ENCODE peak calls at places on chromosomes 2 and 18, in six cellular contexts. J is H9; Z is GM12865; F is uterus; H is nephron progenitor cell; D is CD4-positive, alpha-beta T cell. M is an unnamed sample.

GRCh38 chr2:40935349-40935748 is 483.5 kb upstream of the SLC8A1 start:
- DNase-seq in J (peak; percentile 30), Z (no peak), F (no peak), H (no peak), D (no peak), M (no peak)

GRCh38 chr2:18976112-18976961 is 382.1 kb downstream of the OSR1 start:
- DNase-seq in J (no peak), Z (peak; percentile 57), F (peak; percentile 52), H (no peak), D (no peak), M (no peak)

GRCh38 chr2:160472839-160473251 is 20.8 kb downstream of the RBMS1 start:
- DNase-seq in J (no peak), Z (no peak), F (no peak), H (no peak), D (no peak), M (no peak)

GRCh38 chr2:46798998-46799698 is 116.5 kb downstream of the MCFD2 start:
- DNase-seq in J (no peak), Z (no peak), F (no peak), H (no peak), D (no peak), M (no peak)

GRCh38 chr2:68291317-68291716 is 28.4 kb downstream of the CNRIP1 start:
- DNase-seq in J (no peak), Z (no peak), F (no peak), H (no peak), D (no peak), M (no peak)

GRCh38 chr18:56402872-56403516 is 235.4 kb downstream of the TXNL1 start:
- DNase-seq in J (no peak), Z (no peak), F (no peak), H (no peak), D (no peak), M (no peak)

GRCh38 chr18:21134895-21135294 is 23.3 kb upstream of the ROCK1 start:
- DNase-seq in J (no peak), Z (peak; percentile 23), F (no peak), H (no peak), D (peak; percentile 3), M (no peak)

GRCh38 chr2:172403402-172403801 is 24.0 kb upstream of the ITGA6 start:
- DNase-seq in J (no peak), Z (no peak), F (no peak), H (no peak), D (no peak), M (no peak)

GRCh38 chr2:165762723-165763122 is 31.3 kb downstream of the GALNT3 start:
- DNase-seq in J (no peak), Z (no peak), F (no peak), H (no peak), D (no peak), M (no peak)

GRCh38 chr2:173872714-173873113 is 92.5 kb downstream of the SP3 start:
- DNase-seq in J (no peak), Z (no peak), F (no peak), H (no peak), D (no peak), M (no peak)

GRCh38 chr2:109143214-109144187 is 14.5 kb downstream of the SH3RF3 start:
- DNase-seq in J (no peak), Z (peak; percentile 86), F (no peak), H (no peak), D (peak; percentile 48), M (no peak)

GRCh38 chr2:10288606-10289005 is 14.1 kb upstream of the HPCAL1 start:
- DNase-seq in J (no peak), Z (no peak), F (no peak), H (no peak), D (no peak), M (no peak)

DNA sequence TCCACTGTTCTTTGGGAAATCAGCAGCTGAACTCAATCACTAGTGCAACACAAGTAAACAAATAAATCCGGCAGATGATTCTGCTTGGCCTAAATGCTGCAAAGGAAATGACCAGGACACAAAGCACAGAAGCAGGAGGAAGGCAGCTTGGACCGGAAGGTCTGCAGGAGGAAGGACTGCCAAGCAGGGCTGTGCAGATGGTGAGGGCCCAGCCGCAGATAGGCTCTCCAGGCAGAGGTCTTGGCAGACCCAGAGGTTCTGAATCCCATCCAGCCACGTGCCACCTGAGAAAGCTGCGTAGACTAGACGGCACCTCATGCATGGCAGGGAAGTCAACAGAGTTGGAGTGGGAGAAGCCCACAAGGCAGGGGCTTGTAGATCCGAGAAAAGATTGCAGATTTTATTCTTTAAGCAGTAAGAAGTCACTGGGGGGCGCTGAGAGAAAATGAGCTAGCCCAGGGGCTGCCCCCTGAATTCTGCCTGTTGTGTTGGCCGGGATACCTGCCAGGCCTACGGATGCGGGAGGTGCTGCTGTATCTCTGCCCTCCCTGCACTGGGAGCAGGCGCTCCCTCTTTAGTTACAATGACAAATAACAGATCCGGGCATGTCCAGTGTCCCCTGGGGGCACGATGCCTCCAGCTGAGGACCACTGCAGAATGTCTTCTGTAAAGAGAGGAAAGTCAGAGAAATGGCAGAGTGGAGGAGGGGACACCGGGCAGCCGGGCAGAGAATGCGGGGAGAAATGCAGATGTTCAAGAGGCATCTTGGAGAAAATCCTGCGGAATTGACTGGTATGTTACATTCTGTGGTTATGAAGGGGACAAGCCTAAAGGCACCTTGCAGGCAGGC is 153.5 kb downstream of the PXDN start:
- DNase-seq in J (peak; percentile 63), Z (no peak), F (no peak), H (no peak), D (no peak), M (no peak)
- TF ChIP-seq CTCF in J (peak; percentile 41), Z (no peak), F (no peak), H (no peak), D (no peak), M (no peak)

DNA sequence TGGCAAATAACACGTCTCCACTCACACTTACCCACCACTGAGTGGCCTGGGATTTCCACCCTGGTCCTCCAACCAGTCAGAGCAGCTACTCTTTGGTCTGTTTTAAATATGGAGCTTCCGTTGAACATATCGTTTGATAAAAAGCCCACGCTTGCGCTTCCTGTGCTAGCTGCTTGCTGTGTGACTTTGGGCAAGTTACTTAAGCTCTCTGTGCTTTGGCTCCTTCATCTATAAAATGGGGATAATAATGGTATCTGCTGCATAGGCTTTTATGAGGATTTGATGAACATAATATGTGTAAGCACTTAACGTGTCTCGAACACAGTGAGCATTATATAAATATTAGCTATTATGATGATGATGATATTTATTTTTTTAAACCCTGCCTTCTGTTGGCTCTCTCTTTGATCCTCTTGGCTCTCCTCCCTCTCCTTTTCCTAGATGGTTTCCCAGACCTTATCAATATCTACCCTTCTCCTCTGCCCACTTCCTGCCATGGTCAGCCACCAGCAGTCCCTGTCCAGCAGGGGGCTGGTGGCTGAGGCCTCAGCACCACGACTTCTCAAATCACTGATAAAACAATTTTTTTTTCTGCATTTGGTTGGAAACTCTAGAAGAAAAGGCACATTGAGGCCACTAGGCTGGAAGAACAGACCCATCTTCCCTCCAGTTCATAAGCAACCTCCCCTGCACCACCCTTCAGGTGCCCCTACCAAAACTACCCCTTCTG is 191.9 kb downstream of the LOXHD1 start:
- DNase-seq in J (peak; percentile 15), Z (no peak), F (no peak), H (no peak), D (no peak), M (no peak)
- TF ChIP-seq CTCF in J (peak; percentile 48), Z (no peak), F (no peak), H (peak; percentile 35), D (no peak), M (no peak)

GRCh38 chr18:79823120-79823519 is 25.4 kb downstream of the KCNG2 start:
- DNase-seq in J (no peak), Z (no peak), F (no peak), H (no peak), D (no peak), M (no peak)
- TF ChIP-seq CTCF in J (no peak), Z (no peak), F (no peak), H (no peak), D (no peak), M (no peak)

GRCh38 chr2:201965550-201965949 is 68.1 kb upstream of the FZD7 start:
- DNase-seq in J (no peak), Z (no peak), F (no peak), H (no peak), D (no peak), M (no peak)
- TF ChIP-seq CTCF in J (peak; percentile 54), Z (peak; percentile 1), F (no peak), H (no peak), D (no peak), M (no peak)

DNA sequence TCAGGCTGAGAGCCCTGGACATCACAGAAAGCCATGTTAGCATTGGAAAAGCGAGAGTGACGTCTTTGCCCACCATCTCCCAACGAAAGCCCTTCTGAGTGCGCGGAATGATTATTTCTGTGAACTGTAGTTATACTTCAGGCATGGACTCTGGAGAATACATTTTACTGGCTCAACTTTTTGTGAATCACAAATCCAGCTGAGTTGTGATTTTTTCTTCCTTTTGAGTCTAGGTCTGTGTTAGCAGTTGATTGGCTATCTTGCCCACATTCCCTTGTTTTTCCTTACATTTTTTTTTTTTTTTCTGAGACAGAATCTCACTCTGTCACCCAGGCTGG is 183.1 kb downstream of the INO80D start:
- DNase-seq in J (no peak), Z (no peak), F (no peak), H (no peak), D (no peak), M (no peak)
- TF ChIP-seq CTCF in J (no peak), Z (no peak), F (no peak), H (no peak), D (no peak), M (no peak)

GRCh38 chr18:40159141-40160017 is 1795.7 kb upstream of the PIK3C3 start:
- DNase-seq in J (no peak), Z (peak; percentile 5), F (no peak), H (no peak), D (no peak), M (no peak)
- TF ChIP-seq CTCF in J (peak; percentile 79), Z (peak; percentile 24), F (no peak), H (peak; percentile 65), D (no peak), M (peak; percentile 72)

GRCh38 chr2:240018071-240018750 is 6.9 kb downstream of the NDUFA10 start:
- DNase-seq in J (no peak), Z (no peak), F (no peak), H (no peak), D (no peak), M (no peak)

GRCh38 chr2:240014327-240014726 is 10.8 kb downstream of the NDUFA10 start:
- DNase-seq in J (no peak), Z (no peak), F (no peak), H (no peak), D (no peak), M (no peak)

GRCh38 chr2:240013343-240013742 is 11.8 kb downstream of the NDUFA10 start:
- DNase-seq in J (no peak), Z (no peak), F (no peak), H (no peak), D (no peak), M (no peak)
- TF ChIP-seq CTCF in J (peak; percentile 37), Z (peak; percentile 11), F (no peak), H (peak; percentile 25), D (no peak), M (no peak)

M was measured in D721Med.